ENCODE peak calls at places on chromosome 6, in eight cellular contexts. One of them, this sample, is unnamed.

GRCh38 chr6:150361876-150362275 is 6.9 kb upstream of the IYD start:
- DNase-seq in GM12865: no peak
- DNase-seq in gastrocnemius medialis: no peak
- DNase-seq in neural progenitor cell: no peak
- DNase-seq in prostate gland: no peak
- DNase-seq in astrocyte of the spinal cord: no peak
- DNase-seq in CD8-positive, alpha-beta T cell: no peak
- DNase-seq in hepatocyte: no peak
- DNase-seq in this sample: no peak

GRCh38 chr6:39901116-39901655 is 33.1 kb downstream of the MOCS1 start:
- DNase-seq in neural progenitor cell: no peak
- DNase-seq in hepatocyte: no peak
- DNase-seq in prostate gland: no peak
- DNase-seq in astrocyte of the spinal cord: no peak
- DNase-seq in CD8-positive, alpha-beta T cell: no peak
- DNase-seq in gastrocnemius medialis: no peak
- DNase-seq in GM12865: no peak
- DNase-seq in this sample: no peak

GRCh38 chr6:13615802-13616140 is 636 bp downstream of the NOL7 start:
- DNase-seq in neural progenitor cell: peak; percentile 71
- DNase-seq in hepatocyte: peak; percentile 74
- DNase-seq in gastrocnemius medialis: peak; percentile 38
- DNase-seq in CD8-positive, alpha-beta T cell: peak; percentile 40
- DNase-seq in prostate gland: peak; percentile 39
- DNase-seq in astrocyte of the spinal cord: no peak
- DNase-seq in GM12865: peak; percentile 39
- DNase-seq in this sample: no peak

GRCh38 chr6:9862603-9863167 is 552.2 kb downstream of the TFAP2A start:
- DNase-seq in prostate gland: no peak
- DNase-seq in neural progenitor cell: no peak
- DNase-seq in CD8-positive, alpha-beta T cell: no peak
- DNase-seq in gastrocnemius medialis: no peak
- DNase-seq in GM12865: no peak
- DNase-seq in hepatocyte: no peak
- DNase-seq in astrocyte of the spinal cord: no peak
- DNase-seq in this sample: no peak

GRCh38 chr6:154515808-154516207 is 5.3 kb upstream of the CNKSR3 start:
- DNase-seq in GM12865: no peak
- DNase-seq in neural progenitor cell: no peak
- DNase-seq in gastrocnemius medialis: no peak
- DNase-seq in hepatocyte: no peak
- DNase-seq in astrocyte of the spinal cord: no peak
- DNase-seq in CD8-positive, alpha-beta T cell: no peak
- DNase-seq in prostate gland: no peak
- DNase-seq in this sample: peak; percentile 17

GRCh38 chr6:150615967-150616366 is 16.3 kb downstream of the PLEKHG1 start:
- DNase-seq in prostate gland: no peak
- DNase-seq in GM12865: no peak
- DNase-seq in hepatocyte: no peak
- DNase-seq in CD8-positive, alpha-beta T cell: no peak
- DNase-seq in neural progenitor cell: no peak
- DNase-seq in astrocyte of the spinal cord: no peak
- DNase-seq in gastrocnemius medialis: no peak
- DNase-seq in this sample: no peak

GRCh38 chr6:25959890-25960531 is 2.6 kb upstream of the TRIM38 start:
- DNase-seq in prostate gland: no peak
- DNase-seq in hepatocyte: no peak
- DNase-seq in CD8-positive, alpha-beta T cell: no peak
- DNase-seq in GM12865: peak; percentile 36
- DNase-seq in gastrocnemius medialis: no peak
- DNase-seq in astrocyte of the spinal cord: peak; percentile 15
- DNase-seq in neural progenitor cell: no peak
- DNase-seq in this sample: peak; percentile 53

GRCh38 chr6:119980802-119981201 is 631.2 kb upstream of the MAN1A1 start:
- DNase-seq in astrocyte of the spinal cord: no peak
- DNase-seq in GM12865: no peak
- DNase-seq in prostate gland: no peak
- DNase-seq in gastrocnemius medialis: no peak
- DNase-seq in neural progenitor cell: no peak
- DNase-seq in CD8-positive, alpha-beta T cell: no peak
- DNase-seq in hepatocyte: no peak
- DNase-seq in this sample: no peak

GRCh38 chr6:27669278-27669797 is 196.4 kb upstream of the ZNF184 start:
- DNase-seq in neural progenitor cell: peak; percentile 35
- DNase-seq in CD8-positive, alpha-beta T cell: no peak
- DNase-seq in GM12865: peak; percentile 44
- DNase-seq in gastrocnemius medialis: no peak
- DNase-seq in astrocyte of the spinal cord: peak; percentile 35
- DNase-seq in hepatocyte: no peak
- DNase-seq in prostate gland: no peak
- DNase-seq in this sample: no peak

GRCh38 chr6:53541900-53542299 is 3.0 kb downstream of the GCLC start:
- DNase-seq in neural progenitor cell: no peak
- DNase-seq in hepatocyte: no peak
- DNase-seq in CD8-positive, alpha-beta T cell: no peak
- DNase-seq in gastrocnemius medialis: no peak
- DNase-seq in astrocyte of the spinal cord: no peak
- DNase-seq in GM12865: no peak
- DNase-seq in prostate gland: no peak
- DNase-seq in this sample: no peak

GRCh38 chr6:28838289-28838633 is 85.5 kb downstream of the TRIM27 start:
- DNase-seq in prostate gland: peak; percentile 72
- DNase-seq in neural progenitor cell: peak; percentile 80
- DNase-seq in GM12865: peak; percentile 82
- DNase-seq in hepatocyte: peak; percentile 87
- DNase-seq in CD8-positive, alpha-beta T cell: peak; percentile 75
- DNase-seq in astrocyte of the spinal cord: peak; percentile 77
- DNase-seq in gastrocnemius medialis: peak; percentile 14
- DNase-seq in this sample: peak; percentile 81

GRCh38 chr6:28838634-28839442 is 84.9 kb downstream of the TRIM27 start:
- DNase-seq in astrocyte of the spinal cord: peak; percentile 83
- DNase-seq in CD8-positive, alpha-beta T cell: peak; percentile 81
- DNase-seq in GM12865: peak; percentile 91
- DNase-seq in neural progenitor cell: peak; percentile 94
- DNase-seq in hepatocyte: peak; percentile 92
- DNase-seq in prostate gland: peak; percentile 83
- DNase-seq in gastrocnemius medialis: peak; percentile 22
- DNase-seq in this sample: peak; percentile 82

GRCh38 chr6:28839443-28840120 is 84.2 kb downstream of the TRIM27 start:
- DNase-seq in CD8-positive, alpha-beta T cell: no peak
- DNase-seq in prostate gland: no peak
- DNase-seq in gastrocnemius medialis: no peak
- DNase-seq in neural progenitor cell: no peak
- DNase-seq in astrocyte of the spinal cord: no peak
- DNase-seq in GM12865: no peak
- DNase-seq in hepatocyte: no peak
- DNase-seq in this sample: no peak

GRCh38 chr6:28841290-28841689 is 82.5 kb downstream of the TRIM27 start:
- DNase-seq in CD8-positive, alpha-beta T cell: no peak
- DNase-seq in hepatocyte: no peak
- DNase-seq in GM12865: peak; percentile 18
- DNase-seq in neural progenitor cell: peak; percentile 39
- DNase-seq in astrocyte of the spinal cord: no peak
- DNase-seq in gastrocnemius medialis: no peak
- DNase-seq in prostate gland: no peak
- DNase-seq in this sample: no peak
- TF ChIP-seq CTCF in CD8-positive, alpha-beta T cell: no peak
- TF ChIP-seq CTCF in hepatocyte: no peak
- TF ChIP-seq CTCF in GM12865: no peak
- TF ChIP-seq CTCF in neural progenitor cell: peak; percentile 44
- TF ChIP-seq CTCF in astrocyte of the spinal cord: no peak
- TF ChIP-seq CTCF in gastrocnemius medialis: no peak
- TF ChIP-seq CTCF in prostate gland: no peak
- TF ChIP-seq CTCF in this sample: no peak

GRCh38 chr6:127737009-127737486 is 160.1 kb downstream of the C6orf58 start:
- DNase-seq in GM12865: peak; percentile 63
- DNase-seq in neural progenitor cell: peak; percentile 70
- DNase-seq in hepatocyte: peak; percentile 84
- DNase-seq in gastrocnemius medialis: peak; percentile 17
- DNase-seq in astrocyte of the spinal cord: peak; percentile 83
- DNase-seq in prostate gland: peak; percentile 58
- DNase-seq in CD8-positive, alpha-beta T cell: peak; percentile 41
- DNase-seq in this sample: peak; percentile 89
- TF ChIP-seq CTCF in GM12865: peak; percentile 48
- TF ChIP-seq CTCF in neural progenitor cell: peak; percentile 77
- TF ChIP-seq CTCF in hepatocyte: peak; percentile 77
- TF ChIP-seq CTCF in gastrocnemius medialis: peak; percentile 41
- TF ChIP-seq CTCF in astrocyte of the spinal cord: peak; percentile 55
- TF ChIP-seq CTCF in prostate gland: peak; percentile 69
- TF ChIP-seq CTCF in CD8-positive, alpha-beta T cell: peak; percentile 84
- TF ChIP-seq CTCF in this sample: peak; percentile 78

DNA sequence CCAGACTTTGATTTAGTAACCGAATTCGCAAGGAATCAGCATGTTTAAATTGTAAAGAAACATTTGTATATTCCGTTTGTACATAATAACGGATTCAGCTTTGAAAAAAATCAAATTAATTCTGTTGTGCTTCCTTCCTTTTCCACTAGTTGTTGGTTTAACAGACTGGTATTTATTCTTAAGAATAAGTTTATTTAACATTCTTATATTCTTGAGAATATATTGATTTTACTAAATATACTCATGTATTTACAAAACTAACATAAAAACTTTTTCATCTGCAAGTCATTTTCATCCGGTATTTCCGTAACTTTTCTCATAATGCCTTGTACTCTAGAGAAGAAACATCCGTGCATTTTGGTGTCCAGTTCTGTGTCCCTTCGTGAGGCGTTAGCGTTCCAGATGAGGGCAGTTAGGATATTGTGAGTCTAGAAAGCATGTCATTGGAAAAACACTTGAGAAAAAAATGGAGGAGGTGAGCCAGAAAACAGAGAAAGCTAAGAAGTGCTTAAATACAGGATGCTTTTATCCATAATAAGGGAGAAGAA is 1.6 kb downstream of the WRNIP1 start:
- DNase-seq in CD8-positive, alpha-beta T cell: no peak
- DNase-seq in GM12865: no peak
- DNase-seq in neural progenitor cell: no peak
- DNase-seq in astrocyte of the spinal cord: peak; percentile 33
- DNase-seq in gastrocnemius medialis: no peak
- DNase-seq in hepatocyte: no peak
- DNase-seq in prostate gland: no peak
- DNase-seq in this sample: no peak
- TF ChIP-seq CTCF in CD8-positive, alpha-beta T cell: no peak
- TF ChIP-seq CTCF in GM12865: no peak
- TF ChIP-seq CTCF in neural progenitor cell: no peak
- TF ChIP-seq CTCF in astrocyte of the spinal cord: no peak
- TF ChIP-seq CTCF in gastrocnemius medialis: no peak
- TF ChIP-seq CTCF in hepatocyte: no peak
- TF ChIP-seq CTCF in prostate gland: no peak
- TF ChIP-seq CTCF in this sample: peak; percentile 5

GRCh38 chr6:105482956-105483355 is 80.1 kb upstream of the PREP start:
- DNase-seq in GM12865: no peak
- DNase-seq in astrocyte of the spinal cord: no peak
- DNase-seq in CD8-positive, alpha-beta T cell: no peak
- DNase-seq in hepatocyte: no peak
- DNase-seq in gastrocnemius medialis: no peak
- DNase-seq in neural progenitor cell: no peak
- DNase-seq in prostate gland: no peak
- DNase-seq in this sample: no peak
- TF ChIP-seq CTCF in GM12865: no peak
- TF ChIP-seq CTCF in astrocyte of the spinal cord: no peak
- TF ChIP-seq CTCF in CD8-positive, alpha-beta T cell: no peak
- TF ChIP-seq CTCF in hepatocyte: no peak
- TF ChIP-seq CTCF in gastrocnemius medialis: no peak
- TF ChIP-seq CTCF in neural progenitor cell: no peak
- TF ChIP-seq CTCF in prostate gland: no peak
- TF ChIP-seq CTCF in this sample: no peak

This sample was measured in choroid plexus epithelial cell.